ENCODE peak calls at places on chromosomes 4 and X, in nine cellular contexts. Y, W, N, I, B, A, X, Z and K are unnamed samples.

GRCh38 chr4:178293601-178294000 is 851.4 kb upstream of the AGA start:
- DNase-seq in Y (no peak), W (no peak), N (no peak), I (no peak), B (no peak), A (no peak), X (no peak), Z (no peak), K (no peak)

GRCh38 chr4:159413252-159413941 is 310.5 kb downstream of the RAPGEF2 start:
- DNase-seq in Y (no peak), W (peak), N (no peak), I (no peak), B (no peak), A (no peak), X (no peak), Z (no peak), K (no peak)

GRCh38 chrX:28158019-28158777 is 176.9 kb upstream of the DCAF8L1 start:
- DNase-seq in Y (peak), W (no peak), N (no peak), I (no peak), B (no peak), A (no peak), X (no peak), Z (no peak), K (no peak)

GRCh38 chr4:15982833-15983528 is 20.0 kb upstream of the FGFBP2 start:
- DNase-seq in Y (no peak), W (peak), N (no peak), I (no peak), B (no peak), A (no peak), X (no peak), Z (no peak), K (no peak)

GRCh38 chrX:69163936-69164741 is 1.1 kb downstream of the PJA1 start:
- DNase-seq in Y (no peak), W (no peak), N (peak), I (no peak), B (no peak), A (no peak), X (peak), Z (no peak), K (no peak)

GRCh38 chrX:63930140-63930539 is 145.1 kb upstream of the ARHGEF9 start:
- DNase-seq in Y (peak), W (no peak), N (no peak), I (no peak), B (no peak), A (peak), X (peak), Z (peak), K (no peak)

GRCh38 chr4:156894234-156894633 is 77.4 kb downstream of the PDGFC start:
- DNase-seq in Y (no peak), W (no peak), N (no peak), I (no peak), B (no peak), A (no peak), X (no peak), Z (no peak), K (no peak)

GRCh38 chr4:183600189-183600685 is 58.7 kb downstream of the RWDD4 start:
- DNase-seq in Y (peak), W (no peak), N (no peak), I (no peak), B (no peak), A (peak), X (no peak), Z (no peak), K (no peak)

GRCh38 chr4:88522702-88523324 is 763 bp downstream of the PYURF start:
- DNase-seq in Y (peak), W (peak), N (no peak), I (no peak), B (peak), A (peak), X (peak), Z (no peak), K (no peak)

GRCh38 chrX:13197961-13198761 is 121.7 kb downstream of the ATXN3L start:
- DNase-seq in Y (no peak), W (no peak), N (no peak), I (no peak), B (no peak), A (no peak), X (no peak), Z (no peak), K (no peak)

GRCh38 chr4:168864831-168865541 is 145.1 kb downstream of the CBR4 start:
- DNase-seq in Y (no peak), W (peak), N (no peak), I (no peak), B (no peak), A (no peak), X (no peak), Z (no peak), K (no peak)

GRCh38 chr4:121182296-121182695 is 18.2 kb upstream of the TNIP3 start:
- DNase-seq in Y (no peak), W (peak), N (no peak), I (no peak), B (no peak), A (no peak), X (no peak), Z (no peak), K (no peak)

GRCh38 chrX:81957900-81958545 is 756.1 kb downstream of the SH3BGRL start:
- DNase-seq in Y (peak), W (peak), N (no peak), I (no peak), B (no peak), A (no peak), X (peak), Z (no peak), K (no peak)

GRCh38 chr4:122053186-122053585 is 98.9 kb upstream of the BLTP1 start:
- DNase-seq in Y (no peak), W (no peak), N (no peak), I (no peak), B (no peak), A (no peak), X (no peak), Z (no peak), K (no peak)

GRCh38 chr4:25180524-25181131 is 20.4 kb upstream of the SEPSECS start:
- DNase-seq in Y (peak), W (peak), N (peak), I (no peak), B (no peak), A (peak), X (peak), Z (no peak), K (peak)

GRCh38 chr4:79657379-79657778 is 249.4 kb upstream of the GK2 start:
- DNase-seq in Y (no peak), W (no peak), N (no peak), I (no peak), B (no peak), A (no peak), X (no peak), Z (no peak), K (no peak)

GRCh38 chr4:57652765-57653164 is 542.6 kb upstream of the IGFBP7 start:
- DNase-seq in Y (no peak), W (no peak), N (no peak), I (no peak), B (no peak), A (no peak), X (no peak), Z (no peak), K (no peak)

GRCh38 chr4:39446842-39447573 is 11.7 kb downstream of the RPL9 start:
- DNase-seq in Y (peak), W (peak), N (peak), I (no peak), B (peak), A (peak), X (no peak), Z (no peak), K (no peak)

GRCh38 chr4:2354760-2355159 is 63.7 kb downstream of the ZFYVE28 start:
- DNase-seq in Y (no peak), W (no peak), N (no peak), I (no peak), B (peak), A (no peak), X (no peak), Z (no peak), K (no peak)

GRCh38 chrX:103614999-103615398 is 7.2 kb downstream of the TCEAL3 start:
- DNase-seq in Y (no peak), W (no peak), N (no peak), I (no peak), B (no peak), A (no peak), X (no peak), Z (no peak), K (no peak)

GRCh38 chrX:17788439-17788838 is 51.1 kb downstream of the SCML1 start:
- DNase-seq in Y (peak), W (peak), N (peak), I (peak), B (no peak), A (peak), X (peak), Z (no peak), K (peak)

GRCh38 chrX:134206221-134206620 is 30.8 kb upstream of the CCDC160 start:
- DNase-seq in Y (no peak), W (no peak), N (no peak), I (no peak), B (no peak), A (no peak), X (no peak), Z (no peak), K (no peak)

GRCh38 chrX:151977009-151977408 is 2.5 kb upstream of the GABRE start:
- DNase-seq in Y (no peak), W (no peak), N (no peak), I (no peak), B (no peak), A (no peak), X (no peak), Z (no peak), K (no peak)

GRCh38 chrX:76931518-76931917 is 504.0 kb downstream of the MAGEE1 start:
- DNase-seq in Y (no peak), W (no peak), N (no peak), I (no peak), B (no peak), A (no peak), X (no peak), Z (no peak), K (no peak)

GRCh38 chr4:89586864-89587263 is 250.1 kb downstream of the SNCA start:
- DNase-seq in Y (peak), W (peak), N (no peak), I (no peak), B (no peak), A (no peak), X (peak), Z (no peak), K (no peak)

GRCh38 chr4:83589283-83589682 is 53.4 kb downstream of the GPAT3 start:
- DNase-seq in Y (peak), W (no peak), N (no peak), I (peak), B (no peak), A (no peak), X (peak), Z (peak), K (no peak)

GRCh38 chr4:89142691-89143669 is 31.6 kb downstream of the TIGD2 start:
- DNase-seq in Y (no peak), W (no peak), N (no peak), I (no peak), B (no peak), A (no peak), X (no peak), Z (no peak), K (no peak)

GRCh38 chr4:126028871-126029270 is 714.1 kb downstream of the FAT4 start:
- DNase-seq in Y (no peak), W (peak), N (no peak), I (no peak), B (no peak), A (no peak), X (no peak), Z (no peak), K (no peak)

GRCh38 chrX:74506310-74507115 is 85.2 kb downstream of the SLC16A2 start:
- DNase-seq in Y (no peak), W (no peak), N (no peak), I (no peak), B (no peak), A (no peak), X (no peak), Z (no peak), K (no peak)

GRCh38 chr4:121272526-121272925 is 108.3 kb downstream of the QRFPR start:
- DNase-seq in Y (no peak), W (peak), N (no peak), I (no peak), B (no peak), A (no peak), X (no peak), Z (no peak), K (no peak)